ENCODE peak calls at places on chromosomes 7 and 10, in nine cellular contexts. T, Q, N, W, F, H, A, Z and D are unnamed samples.

GRCh38 chr10:16116404-16117304 is 256.3 kb upstream of the MINDY3 start:
- DNase-seq in A (peak; percentile 10), H (no peak), Z (no peak), T (no peak), N (no peak), W (peak; percentile 77), Q (no peak), F (peak; percentile 13), D (peak; percentile 49)

GRCh38 chr10:132306951-132307751 is 599 bp downstream of the STK32C start:
- DNase-seq in N (peak; percentile 30), T (peak; percentile 18), A (no peak), W (peak; percentile 70), Q (no peak), H (peak; percentile 24), Z (no peak), F (peak; percentile 32), D (peak; percentile 92)

GRCh38 chr10:11875183-11875498 is 52.0 kb downstream of the PROSER2 start:
- DNase-seq in W (peak; percentile 55), F (no peak), Q (no peak), T (no peak), A (no peak), Z (no peak), N (no peak), H (no peak), D (no peak)

GRCh38 chr10:23067939-23068775 is 27.2 kb upstream of the MSRB2 start:
- DNase-seq in Z (peak; percentile 68), W (peak; percentile 94), F (peak; percentile 90), A (peak; percentile 75), N (peak; percentile 65), Q (peak; percentile 6), T (peak; percentile 56), H (peak; percentile 19), D (peak; percentile 95)

GRCh38 chr7:66576646-66577045 is 52.0 kb upstream of the KCTD7 start:
- DNase-seq in W (peak; percentile 30), T (no peak), F (no peak), H (no peak), N (no peak), Q (no peak), A (no peak), Z (no peak), D (no peak)

GRCh38 chr10:36872702-36873393 is 252.6 kb upstream of the ANKRD30A start:
- DNase-seq in W (no peak), N (no peak), Z (no peak), T (no peak), A (no peak), Q (no peak), F (no peak), H (no peak), D (no peak)

GRCh38 chr10:5618829-5619228 is 47.6 kb downstream of the ASB13 start:
- DNase-seq in N (no peak), H (no peak), Q (no peak), T (no peak), A (no peak), W (no peak), Z (no peak), F (no peak), D (peak; percentile 57)

GRCh38 chr7:17526621-17527020 is 228.2 kb downstream of the AHR start:
- DNase-seq in A (no peak), Q (no peak), H (no peak), Z (no peak), T (no peak), N (no peak), F (no peak), W (no peak), D (no peak)

GRCh38 chr10:70978181-70978580 is 89.8 kb upstream of the PCBD1 start:
- DNase-seq in N (no peak), W (no peak), H (no peak), Q (no peak), F (no peak), Z (no peak), A (no peak), T (no peak), D (no peak)

GRCh38 chr7:102917436-102918353 is 4.9 kb downstream of the LRRC17 start:
- DNase-seq in Z (no peak), Q (no peak), W (peak; percentile 41), H (no peak), A (no peak), N (no peak), F (no peak), T (no peak), D (no peak)

GRCh38 chr7:101602484-101603241 is 26.4 kb downstream of the MYL10 start:
- DNase-seq in T (peak; percentile 61), A (peak; percentile 85), W (peak; percentile 95), Z (peak; percentile 60), F (peak; percentile 92), N (peak; percentile 51), H (peak; percentile 25), Q (no peak), D (peak; percentile 94)

GRCh38 chr10:17409170-17409733 is 45.1 kb downstream of the ST8SIA6 start:
- DNase-seq in T (no peak), W (peak; percentile 70), N (no peak), Q (no peak), H (no peak), F (peak; percentile 11), A (no peak), Z (no peak), D (no peak)

GRCh38 chr10:16832351-16833080 is 15.3 kb upstream of the RSU1 start:
- DNase-seq in W (no peak), T (no peak), F (peak; percentile 91), N (no peak), Z (no peak), H (no peak), Q (no peak), A (no peak), D (no peak)